ENCODE peak calls at places on chromosome X, in ten cellular contexts. X, B, U, O, W, Z, Y, C, K and L are unnamed samples.

GRCh38 chrX:84907324-84907946 is 96.2 kb upstream of the APOOL start:
- DNase-seq in X (no peak), B (no peak), U (peak; percentile 55), O (no peak), W (no peak), Z (no peak), Y (no peak), C (no peak), K (no peak), L (no peak)

GRCh38 chrX:129984196-129984962 is 1.9 kb downstream of the BCORL1 start:
- DNase-seq in X (peak; percentile 52), B (no peak), U (peak; percentile 45), O (peak; percentile 66), W (peak; percentile 16), Z (no peak), Y (peak; percentile 39), C (no peak), K (peak; percentile 58), L (no peak)

GRCh38 chrX:1599791-1600405 is 8.5 kb downstream of the AKAP17A start:
- DNase-seq in X (no peak), B (no peak), U (no peak), O (no peak), W (no peak), Z (no peak), Y (no peak), C (no peak), K (no peak), L (no peak)

GRCh38 chrX:7286461-7286860 is 138.5 kb upstream of the PUDP start:
- DNase-seq in X (no peak), B (no peak), U (no peak), O (no peak), W (no peak), Z (no peak), Y (no peak), C (no peak), K (no peak), L (no peak)

GRCh38 chrX:68504237-68504636 is 5.4 kb downstream of the YIPF6 start:
- DNase-seq in X (no peak), B (no peak), U (no peak), O (no peak), W (no peak), Z (no peak), Y (no peak), C (no peak), K (no peak), L (no peak)

GRCh38 chrX:103727115-103727514 is 16.4 kb downstream of the TMEM31 start:
- DNase-seq in X (no peak), B (no peak), U (no peak), O (no peak), W (no peak), Z (no peak), Y (no peak), C (no peak), K (no peak), L (no peak)

GRCh38 chrX:122941801-122942200 is 242.3 kb upstream of the GRIA3 start:
- DNase-seq in X (no peak), B (no peak), U (no peak), O (no peak), W (no peak), Z (no peak), Y (no peak), C (no peak), K (no peak), L (no peak)

GRCh38 chrX:78652971-78653822 is 5.9 kb downstream of the RTL3 start:
- DNase-seq in X (peak; percentile 29), B (no peak), U (peak; percentile 53), O (no peak), W (no peak), Z (no peak), Y (no peak), C (no peak), K (no peak), L (no peak)

GRCh38 chrX:10597871-10598270 is 22.5 kb downstream of the MID1 start:
- DNase-seq in X (no peak), B (no peak), U (peak; percentile 43), O (no peak), W (no peak), Z (no peak), Y (no peak), C (no peak), K (no peak), L (no peak)

GRCh38 chrX:149456476-149457245 is 48.4 kb downstream of the IDS start:
- DNase-seq in X (no peak), B (no peak), U (no peak), O (no peak), W (no peak), Z (no peak), Y (no peak), C (no peak), K (no peak), L (no peak)

GRCh38 chrX:154481911-154482601 is 3.0 kb upstream of the LAGE3 start:
- DNase-seq in X (no peak), B (no peak), U (no peak), O (peak; percentile 51), W (no peak), Z (no peak), Y (no peak), C (no peak), K (no peak), L (no peak)
- H3K4me1 ChIP-seq in X (peaks cover 19% of the 10 kb centered on the region), B (peaks cover 31% of the 10 kb centered on the region), U (peaks cover 13% of the 10 kb centered on the region), O (peaks cover 10% of the 10 kb centered on the region), W (peaks cover 16% of the 10 kb centered on the region), Z (peaks cover 42% of the 10 kb centered on the region), Y (no peaks in the 10 kb centered on the region), C (peaks cover 2% of the 10 kb centered on the region), K (no peaks in the 10 kb centered on the region), L (peaks cover 2% of the 10 kb centered on the region)

DNA sequence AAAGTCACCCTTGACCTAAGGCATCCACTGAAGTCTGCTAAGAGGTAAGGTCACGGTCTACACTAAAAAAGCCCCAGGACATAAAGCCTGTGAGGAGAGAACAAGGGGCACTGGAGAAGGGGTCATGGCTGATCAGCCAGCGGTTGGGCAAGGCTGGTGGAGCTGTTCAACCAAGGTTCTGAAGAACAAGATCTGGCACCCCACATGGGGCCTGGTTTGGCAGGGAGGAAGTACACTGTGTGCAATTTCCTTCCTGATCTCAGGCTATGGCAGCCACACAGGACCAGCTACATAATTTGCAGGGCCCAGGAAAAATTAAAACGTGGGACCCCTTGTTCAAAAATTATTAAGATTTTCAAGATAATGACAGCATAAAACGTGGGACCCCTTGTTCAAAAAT is 14.1 kb upstream of the BRS3 start:
- DNase-seq in X (no peak), B (no peak), U (no peak), O (no peak), W (no peak), Z (no peak), Y (no peak), C (no peak), K (no peak), L (no peak)
- H3K36me3 ChIP-seq in X (no peaks in the 10 kb centered on the region), B (no peaks in the 10 kb centered on the region), U (no peaks in the 10 kb centered on the region), O (no peaks in the 10 kb centered on the region), W (no peaks in the 10 kb centered on the region), Z (no peaks in the 10 kb centered on the region), Y (no peaks in the 10 kb centered on the region), C (no peaks in the 10 kb centered on the region), K (no peaks in the 10 kb centered on the region), L (no peaks in the 10 kb centered on the region)

DNA sequence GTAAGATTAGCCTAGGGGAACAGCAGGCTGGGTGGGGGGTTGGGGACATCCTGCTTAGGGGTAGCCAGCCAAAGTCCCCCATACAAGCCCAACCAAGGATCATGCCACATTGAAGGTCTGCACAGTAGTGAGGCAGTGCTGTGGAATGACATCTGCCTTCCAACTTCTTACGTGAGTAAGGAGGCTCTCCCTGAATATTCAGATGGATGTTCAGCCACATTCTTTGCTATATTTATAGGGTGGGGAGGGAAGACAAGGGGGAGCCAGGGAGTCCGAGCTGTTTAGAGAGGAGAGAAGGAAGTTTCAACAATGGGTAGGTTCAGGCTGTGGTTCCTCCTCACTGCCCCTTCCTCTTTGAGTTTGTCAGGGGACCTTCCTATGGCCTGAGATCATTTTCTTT is 29.7 kb downstream of the MSN start:
- DNase-seq in X (no peak), B (no peak), U (peak; percentile 56), O (no peak), W (no peak), Z (no peak), Y (no peak), C (no peak), K (no peak), L (no peak)
- H3K4me1 ChIP-seq in X (no peaks in the 10 kb centered on the region), B (peaks cover 25% of the 10 kb centered on the region), U (peaks cover 22% of the 10 kb centered on the region), O (peaks cover 47% of the 10 kb centered on the region), W (peaks cover 50% of the 10 kb centered on the region), Z (peaks cover 90% of the 10 kb centered on the region), Y (no peaks in the 10 kb centered on the region), C (peaks cover 1% of the 10 kb centered on the region), K (peaks cover 5% of the 10 kb centered on the region), L (peaks cover 23% of the 10 kb centered on the region)

GRCh38 chrX:110022555-110023448 is 19.9 kb downstream of the TMEM164 start:
- DNase-seq in X (no peak), B (no peak), U (no peak), O (no peak), W (no peak), Z (no peak), Y (no peak), C (no peak), K (no peak), L (no peak)

GRCh38 chrX:110021180-110022022 is 18.5 kb downstream of the TMEM164 start:
- DNase-seq in X (no peak), B (peak; percentile 11), U (peak; percentile 59), O (no peak), W (peak; percentile 25), Z (no peak), Y (no peak), C (no peak), K (no peak), L (no peak)

DNA sequence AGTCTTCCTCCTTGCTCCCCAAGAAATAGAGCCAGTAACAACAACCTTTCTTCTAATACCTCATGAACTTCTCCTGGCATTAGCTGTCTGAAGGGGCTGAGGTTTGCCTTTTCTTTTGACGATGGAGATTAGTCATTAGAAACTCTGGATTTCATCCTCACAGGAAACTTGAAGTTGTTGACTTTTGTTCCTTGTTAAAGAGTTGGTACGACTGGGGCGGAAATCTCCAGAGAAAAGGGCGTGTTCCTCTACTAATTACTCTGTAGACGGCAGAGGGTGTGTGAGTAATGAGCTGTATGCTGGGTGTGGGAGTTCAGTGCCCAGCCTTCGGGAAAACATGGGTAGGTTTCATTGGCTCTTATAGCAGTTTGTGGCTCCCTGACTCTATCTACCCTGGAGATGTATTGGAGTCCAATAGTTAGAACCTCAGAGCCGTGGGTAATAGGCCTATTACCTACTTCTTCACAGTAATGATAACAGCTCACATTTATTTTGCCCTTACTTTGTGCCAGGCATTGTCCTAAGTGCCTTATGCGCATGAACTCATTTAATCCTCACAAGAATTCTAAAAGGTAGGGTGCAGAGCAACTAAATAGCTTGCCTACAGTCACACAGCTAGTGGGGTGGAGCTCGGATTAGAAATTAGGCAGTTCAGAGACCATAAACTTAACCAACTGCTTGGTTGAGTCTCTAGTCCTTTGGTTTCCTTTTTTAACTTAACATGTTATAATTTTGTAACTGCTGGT is 23.4 kb downstream of the TMEM164 start:
- DNase-seq in X (peak; percentile 48), B (no peak), U (no peak), O (no peak), W (no peak), Z (no peak), Y (no peak), C (no peak), K (no peak), L (peak; percentile 60)
- H3K36me3 ChIP-seq in X (no peaks in the 10 kb centered on the region), B (no peaks in the 10 kb centered on the region), U (no peaks in the 10 kb centered on the region), O (no peaks in the 10 kb centered on the region), W (no peaks in the 10 kb centered on the region), Z (no peaks in the 10 kb centered on the region), Y (no peaks in the 10 kb centered on the region), C (peaks cover 13% of the 10 kb centered on the region), K (no peaks in the 10 kb centered on the region), L (peaks cover 5% of the 10 kb centered on the region)